ENCODE peak calls at places on chromosome 12, in six cellular contexts. D is uterus; S is left ventricle myocardium inferior; J is CD4-positive, alpha-beta T cell; A is pancreas; C is A549. V is an unnamed sample.
A peak's percentile ranks its signal among the peaks of the same experiment; 100 is the strongest.

GRCh38 chr12:51639361-51639760 is 48.3 kb downstream of the SCN8A start:
- DNase-seq in D (no peak), S (no peak), J (no peak), A (no peak), C (no peak), V (no peak)

GRCh38 chr12:123293178-123293760 is 21.6 kb upstream of the CDK2AP1 start:
- DNase-seq in D (no peak), S (no peak), J (no peak), A (no peak), C (no peak), V (no peak)

GRCh38 chr12:131167334-131167733 is 213.6 kb downstream of the ADGRD1 start:
- DNase-seq in D (no peak), S (no peak), J (no peak), A (no peak), C (no peak), V (no peak)

GRCh38 chr12:11658796-11659195 is 9.3 kb downstream of the ETV6 start:
- DNase-seq in D (no peak), S (no peak), J (no peak), A (no peak), C (no peak), V (no peak)

GRCh38 chr12:70918321-70918720 is 2.2 kb downstream of the PTPRR start:
- DNase-seq in D (no peak), S (no peak), J (no peak), A (no peak), C (no peak), V (no peak)

GRCh38 chr12:25368542-25368941 is 117.8 kb upstream of the KRAS start:
- DNase-seq in D (no peak), S (no peak), J (no peak), A (no peak), C (no peak), V (no peak)

GRCh38 chr12:92551853-92552397 is 150.9 kb upstream of the PLEKHG7 start:
- DNase-seq in D (no peak), S (no peak), J (no peak), A (no peak), C (peak; percentile 55), V (no peak)

GRCh38 chr12:6914246-6914947 is at the start of gene ENO2:
- DNase-seq in D (peak; percentile 80), S (peak; percentile 79), J (peak; percentile 87), A (peak; percentile 87), C (peak; percentile 62), V (peak; percentile 86)

GRCh38 chr12:18690653-18691052 is 47.2 kb downstream of the PLCZ1 start:
- DNase-seq in D (no peak), S (no peak), J (no peak), A (no peak), C (peak; percentile 31), V (no peak)

GRCh38 chr12:18141583-18141982 is 51.6 kb upstream of the RERGL start:
- DNase-seq in D (no peak), S (no peak), J (no peak), A (no peak), C (no peak), V (no peak)

DNA sequence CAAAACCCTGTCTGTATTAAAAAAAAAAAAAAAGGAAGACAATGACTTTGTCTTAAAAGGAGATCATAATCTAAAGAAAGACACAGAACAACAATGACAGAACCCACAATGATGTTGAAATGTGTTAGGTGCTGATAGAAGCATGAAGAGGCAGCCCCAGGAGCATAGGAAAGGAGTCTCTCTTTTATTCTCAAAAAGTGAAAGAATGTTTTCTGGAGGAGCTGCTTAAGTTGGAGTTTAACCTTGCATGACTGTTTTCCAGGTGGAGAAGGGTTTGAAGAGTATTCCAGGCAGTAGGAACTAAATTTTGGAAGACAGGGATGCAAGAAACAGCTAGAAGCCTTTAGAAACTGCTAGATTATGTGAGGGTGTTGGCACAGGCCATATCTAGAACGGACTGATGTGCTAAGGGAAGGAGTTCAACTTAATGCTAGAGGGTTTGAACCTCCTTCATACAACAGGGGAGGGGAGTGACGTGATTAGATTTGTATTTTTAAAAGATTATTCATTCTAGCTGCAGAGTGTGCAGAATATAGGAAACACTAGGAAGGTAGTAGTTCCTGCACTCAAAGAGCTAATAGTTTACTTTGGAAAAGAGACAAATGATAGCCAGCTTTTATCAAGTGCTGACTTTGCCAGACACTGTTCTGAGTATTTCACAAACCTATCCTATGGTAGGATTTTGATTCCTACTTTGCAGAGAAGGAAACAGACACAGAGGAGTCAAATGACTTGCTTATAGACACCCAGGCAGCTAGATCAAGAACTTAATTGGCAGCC is 4.6 kb upstream of the RPL6 start:
- DNase-seq in D (no peak), S (no peak), J (no peak), A (no peak), C (no peak), V (no peak)
- TF ChIP-seq CTCF in D (no peak), S (no peak), J (no peak), A (no peak), C (no peak), V (no peak)

GRCh38 chr12:122085571-122085970 is 7.0 kb downstream of the MLXIP start:
- DNase-seq in D (no peak), S (no peak), J (no peak), A (no peak), C (no peak), V (no peak)
- H3K27ac ChIP-seq in D (no peak overlapping the region), S (peak overlapping the region; percentile 76), J (peak overlapping the region; percentile 9), A (no peak overlapping the region), C (no peak overlapping the region), V (peak overlapping the region; percentile 92)

GRCh38 chr12:132428872-132429121 is 61.2 kb upstream of the FBRSL1 start:
- DNase-seq in D (no peak), S (no peak), J (no peak), A (no peak), C (no peak), V (no peak)

GRCh38 chr12:132429932-132430643 is 59.9 kb upstream of the FBRSL1 start:
- DNase-seq in D (no peak), S (no peak), J (peak; percentile 57), A (peak; percentile 81), C (peak; percentile 57), V (no peak)

GRCh38 chr12:132430838-132431826 is 58.8 kb upstream of the FBRSL1 start:
- DNase-seq in D (no peak), S (no peak), J (no peak), A (no peak), C (no peak), V (no peak)

GRCh38 chr12:132427999-132428871 is 61.7 kb upstream of the FBRSL1 start:
- DNase-seq in D (no peak), S (no peak), J (no peak), A (no peak), C (peak; percentile 51), V (no peak)

GRCh38 chr12:132429122-132429931 is 60.6 kb upstream of the FBRSL1 start:
- DNase-seq in D (no peak), S (no peak), J (no peak), A (peak; percentile 87), C (no peak), V (no peak)
- TF ChIP-seq CTCF in D (no peak), S (no peak), J (no peak), A (no peak), C (no peak), V (no peak)

DNA sequence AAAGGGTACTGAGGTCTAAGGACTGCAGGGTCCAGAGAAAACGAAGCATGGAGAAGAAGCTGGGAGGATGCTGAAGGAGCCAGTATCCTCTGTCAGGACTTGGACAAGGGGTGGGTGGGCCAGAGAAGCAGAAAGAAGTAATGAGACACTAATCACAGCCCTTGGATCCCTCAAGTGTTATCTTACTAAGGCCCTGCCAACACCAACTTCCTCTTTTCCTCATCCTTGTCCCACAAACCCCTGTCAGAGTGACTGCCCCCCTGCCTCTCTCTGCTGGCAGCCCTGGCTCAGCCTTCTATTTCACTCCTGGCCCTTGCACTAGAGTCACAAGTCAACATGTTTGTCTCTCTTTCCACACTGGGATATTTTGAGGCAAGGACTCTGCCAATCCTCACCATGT is 3.8 kb upstream of the ASIC1 start:
- DNase-seq in D (no peak), S (no peak), J (no peak), A (no peak), C (no peak), V (no peak)
- H3K27ac ChIP-seq in D (no peak overlapping the region), S (no peak overlapping the region), J (no peak overlapping the region), A (no peak overlapping the region), C (no peak overlapping the region), V (no peak overlapping the region)